ENCODE peak calls at places on chromosomes 13 and 19, in four cellular contexts. One of them, this sample, is unnamed.

GRCh38 chr19:9456018-9456689 is 20.8 kb upstream of the ZNF266 start:
- DNase-seq in astrocyte of the cerebellum: no peak
- DNase-seq in tibial nerve: no peak
- DNase-seq in cardiac fibroblast: no peak
- DNase-seq in this sample: no peak

GRCh38 chr13:109481046-109481445 is 305.3 kb downstream of the IRS2 start:
- DNase-seq in cardiac fibroblast: peak; percentile 79
- DNase-seq in astrocyte of the cerebellum: no peak
- DNase-seq in tibial nerve: no peak
- DNase-seq in this sample: no peak

GRCh38 chr19:49691243-49692101 is 556 bp downstream of the CPT1C start:
- DNase-seq in tibial nerve: no peak
- DNase-seq in cardiac fibroblast: peak; percentile 68
- DNase-seq in astrocyte of the cerebellum: peak; percentile 36
- DNase-seq in this sample: no peak

GRCh38 chr19:10685210-10685609 is 16.0 kb upstream of the QTRT1 start:
- DNase-seq in cardiac fibroblast: no peak
- DNase-seq in astrocyte of the cerebellum: no peak
- DNase-seq in tibial nerve: no peak
- DNase-seq in this sample: no peak

GRCh38 chr19:46714523-46715106 is 2.3 kb downstream of the PRKD2 start:
- DNase-seq in tibial nerve: no peak
- DNase-seq in cardiac fibroblast: no peak
- DNase-seq in astrocyte of the cerebellum: no peak
- DNase-seq in this sample: no peak

GRCh38 chr19:19209372-19209771 is 2.4 kb upstream of the NCAN start:
- DNase-seq in cardiac fibroblast: no peak
- DNase-seq in tibial nerve: no peak
- DNase-seq in astrocyte of the cerebellum: no peak
- DNase-seq in this sample: no peak

GRCh38 chr13:39350461-39350881 is 252.5 kb downstream of the LHFPL6 start:
- DNase-seq in astrocyte of the cerebellum: no peak
- DNase-seq in cardiac fibroblast: no peak
- DNase-seq in tibial nerve: no peak
- DNase-seq in this sample: no peak

GRCh38 chr13:47454986-47455385 is 546.1 kb downstream of the SUCLA2 start:
- DNase-seq in tibial nerve: no peak
- DNase-seq in astrocyte of the cerebellum: no peak
- DNase-seq in cardiac fibroblast: peak; percentile 23
- DNase-seq in this sample: no peak

GRCh38 chr13:109900320-109900719 is 113.9 kb upstream of the IRS2 start:
- DNase-seq in cardiac fibroblast: no peak
- DNase-seq in tibial nerve: no peak
- DNase-seq in astrocyte of the cerebellum: no peak
- DNase-seq in this sample: no peak

GRCh38 chr19:31529121-31529520 is 179.9 kb upstream of the TSHZ3 start:
- DNase-seq in astrocyte of the cerebellum: no peak
- DNase-seq in tibial nerve: no peak
- DNase-seq in cardiac fibroblast: no peak
- DNase-seq in this sample: no peak

GRCh38 chr19:17590780-17591688 is 35.6 kb downstream of the COLGALT1 start:
- DNase-seq in tibial nerve: no peak
- DNase-seq in astrocyte of the cerebellum: no peak
- DNase-seq in cardiac fibroblast: no peak
- DNase-seq in this sample: no peak

GRCh38 chr13:31773538-31773937 is 34.2 kb downstream of the RXFP2 start:
- DNase-seq in tibial nerve: no peak
- DNase-seq in astrocyte of the cerebellum: peak; percentile 55
- DNase-seq in cardiac fibroblast: peak; percentile 97
- DNase-seq in this sample: no peak

GRCh38 chr13:112658807-112659206 is 31.0 kb upstream of the ATP11A start:
- DNase-seq in astrocyte of the cerebellum: no peak
- DNase-seq in cardiac fibroblast: no peak
- DNase-seq in tibial nerve: no peak
- DNase-seq in this sample: peak; percentile 41

GRCh38 chr13:26713341-26713740 is 47.2 kb downstream of the GPR12 start:
- DNase-seq in astrocyte of the cerebellum: no peak
- DNase-seq in tibial nerve: no peak
- DNase-seq in cardiac fibroblast: no peak
- DNase-seq in this sample: no peak

GRCh38 chr13:94121686-94122085 is 357.8 kb downstream of the DCT start:
- DNase-seq in astrocyte of the cerebellum: peak; percentile 22
- DNase-seq in cardiac fibroblast: peak; percentile 45
- DNase-seq in tibial nerve: no peak
- DNase-seq in this sample: peak; percentile 28

GRCh38 chr13:20869540-20869939 is 33.0 kb downstream of the XPO4 start:
- DNase-seq in astrocyte of the cerebellum: no peak
- DNase-seq in cardiac fibroblast: peak; percentile 28
- DNase-seq in tibial nerve: no peak
- DNase-seq in this sample: no peak

GRCh38 chr13:30135868-30136267 is 171.5 kb downstream of the KATNAL1 start:
- DNase-seq in astrocyte of the cerebellum: no peak
- DNase-seq in tibial nerve: no peak
- DNase-seq in cardiac fibroblast: no peak
- DNase-seq in this sample: no peak

GRCh38 chr13:95709101-95709500 is 32.2 kb downstream of the DNAJC3 start:
- DNase-seq in astrocyte of the cerebellum: no peak
- DNase-seq in tibial nerve: no peak
- DNase-seq in cardiac fibroblast: no peak
- DNase-seq in this sample: no peak

GRCh38 chr13:112683581-112683980 is 6.3 kb upstream of the ATP11A start:
- DNase-seq in astrocyte of the cerebellum: no peak
- DNase-seq in cardiac fibroblast: no peak
- DNase-seq in tibial nerve: no peak
- DNase-seq in this sample: no peak

GRCh38 chr19:57171551-57172081 is 4.3 kb upstream of the DUXA start:
- DNase-seq in astrocyte of the cerebellum: no peak
- DNase-seq in tibial nerve: peak; percentile 15
- DNase-seq in cardiac fibroblast: peak; percentile 18
- DNase-seq in this sample: no peak

GRCh38 chr19:13505761-13506549 is at the start of gene CACNA1A:
- DNase-seq in tibial nerve: no peak
- DNase-seq in cardiac fibroblast: no peak
- DNase-seq in astrocyte of the cerebellum: no peak
- DNase-seq in this sample: no peak

DNA sequence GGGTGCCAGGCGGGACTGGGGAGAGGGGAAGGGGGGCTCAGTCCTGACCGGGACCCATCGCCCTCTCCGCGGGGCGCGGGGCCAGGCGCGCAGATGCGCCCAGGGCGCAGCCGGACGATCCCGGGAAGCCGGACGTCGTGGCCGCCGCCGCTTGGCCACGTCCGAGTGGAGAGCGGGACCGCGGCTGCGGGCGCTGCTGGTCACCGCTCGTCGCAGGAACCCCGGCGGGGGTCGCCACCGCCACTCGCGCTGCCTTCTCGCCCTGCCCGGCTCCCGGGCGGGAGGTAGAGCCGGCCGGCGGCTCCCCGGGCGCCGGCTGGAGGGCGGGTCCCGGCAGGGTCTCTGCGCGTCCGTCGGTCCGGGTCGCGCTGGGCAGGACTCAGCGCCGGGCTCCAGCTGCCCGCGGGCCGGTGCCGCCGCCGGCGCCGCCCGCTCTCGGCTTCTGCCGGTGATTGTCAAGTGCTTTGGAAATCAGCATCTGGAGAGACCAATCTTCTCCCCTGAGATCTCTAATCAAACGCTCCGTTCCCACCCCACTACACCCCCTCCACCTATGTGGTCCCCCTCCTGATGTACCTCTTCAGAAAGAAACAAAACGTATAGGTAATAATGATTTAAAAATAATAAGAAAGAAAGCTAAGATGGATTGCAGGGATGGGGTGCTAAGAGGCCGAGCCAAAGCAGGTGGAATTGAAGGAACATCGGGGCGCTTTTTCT is 464.4 kb downstream of the ITGBL1 start:
- DNase-seq in astrocyte of the cerebellum: no peak
- DNase-seq in tibial nerve: no peak
- DNase-seq in cardiac fibroblast: no peak
- DNase-seq in this sample: no peak
- H3K4me3 ChIP-seq in astrocyte of the cerebellum: peak overlapping the region; percentile 37
- H3K4me3 ChIP-seq in tibial nerve: no peak overlapping the region
- H3K4me3 ChIP-seq in cardiac fibroblast: no peak overlapping the region
- H3K4me3 ChIP-seq in this sample: peak overlapping the region; percentile 27

GRCh38 chr13:79338343-79338742 is 67.7 kb downstream of the RBM26 start:
- DNase-seq in astrocyte of the cerebellum: no peak
- DNase-seq in tibial nerve: no peak
- DNase-seq in cardiac fibroblast: no peak
- DNase-seq in this sample: no peak

GRCh38 chr13:79341202-79341601 is 64.9 kb downstream of the RBM26 start:
- DNase-seq in cardiac fibroblast: no peak
- DNase-seq in tibial nerve: no peak
- DNase-seq in astrocyte of the cerebellum: no peak
- DNase-seq in this sample: no peak

GRCh38 chr13:79340490-79340889 is 65.6 kb downstream of the RBM26 start:
- DNase-seq in cardiac fibroblast: no peak
- DNase-seq in tibial nerve: no peak
- DNase-seq in astrocyte of the cerebellum: no peak
- DNase-seq in this sample: no peak

GRCh38 chr13:79336971-79337370 is 69.1 kb downstream of the RBM26 start:
- DNase-seq in astrocyte of the cerebellum: no peak
- DNase-seq in tibial nerve: no peak
- DNase-seq in cardiac fibroblast: no peak
- DNase-seq in this sample: no peak
- H3K4me3 ChIP-seq in astrocyte of the cerebellum: no peak overlapping the region
- H3K4me3 ChIP-seq in tibial nerve: no peak overlapping the region
- H3K4me3 ChIP-seq in cardiac fibroblast: no peak overlapping the region
- H3K4me3 ChIP-seq in this sample: no peak overlapping the region

DNA sequence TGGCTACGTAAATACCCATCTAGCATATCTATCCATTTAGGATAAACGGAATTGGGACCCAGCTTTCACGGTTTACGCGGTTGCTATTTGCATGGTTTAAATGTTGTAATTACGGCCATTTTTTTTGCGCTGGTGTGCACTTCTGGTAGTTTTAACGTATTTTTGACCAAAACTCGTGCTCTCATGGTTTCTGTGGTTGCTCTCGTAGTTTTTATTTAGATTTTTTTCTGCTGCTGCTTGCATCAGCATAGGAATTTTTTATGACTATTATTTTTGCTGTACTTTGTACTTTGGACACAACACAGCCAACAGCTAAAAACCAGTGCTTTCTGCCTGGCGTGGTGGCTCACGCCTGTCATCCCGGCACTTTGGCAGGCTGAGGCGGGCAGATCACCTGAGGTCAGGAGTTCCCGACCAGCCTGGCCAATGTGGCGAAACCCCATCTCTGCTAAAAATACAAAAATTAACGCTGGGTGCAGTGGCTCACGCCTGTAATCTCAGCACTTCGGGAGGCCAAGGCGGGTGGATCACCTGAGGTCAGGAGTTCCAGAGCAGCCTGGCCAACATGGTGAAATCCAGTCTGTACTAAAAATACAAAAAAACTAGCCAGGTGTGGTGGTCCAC is 32.6 kb downstream of the TIMM13 start:
- DNase-seq in astrocyte of the cerebellum: no peak
- DNase-seq in cardiac fibroblast: no peak
- DNase-seq in tibial nerve: no peak
- DNase-seq in this sample: no peak
- H3K4me3 ChIP-seq in astrocyte of the cerebellum: no peak overlapping the region
- H3K4me3 ChIP-seq in cardiac fibroblast: no peak overlapping the region
- H3K4me3 ChIP-seq in tibial nerve: no peak overlapping the region
- H3K4me3 ChIP-seq in this sample: no peak overlapping the region

GRCh38 chr19:48500830-48501445 is 10.7 kb downstream of the LMTK3 start:
- DNase-seq in astrocyte of the cerebellum: no peak
- DNase-seq in tibial nerve: no peak
- DNase-seq in cardiac fibroblast: no peak
- DNase-seq in this sample: no peak
- H3K4me3 ChIP-seq in astrocyte of the cerebellum: no peak overlapping the region
- H3K4me3 ChIP-seq in tibial nerve: no peak overlapping the region
- H3K4me3 ChIP-seq in cardiac fibroblast: no peak overlapping the region
- H3K4me3 ChIP-seq in this sample: peak overlapping the region; percentile 31

GRCh38 chr19:4870025-4870700 is 2.7 kb upstream of the PLIN3 start:
- DNase-seq in astrocyte of the cerebellum: peak; percentile 46
- DNase-seq in cardiac fibroblast: peak; percentile 97
- DNase-seq in tibial nerve: no peak
- DNase-seq in this sample: peak; percentile 79

GRCh38 chr19:4867534-4868285 is at the start of gene PLIN3:
- DNase-seq in cardiac fibroblast: peak; percentile 97
- DNase-seq in astrocyte of the cerebellum: peak; percentile 87
- DNase-seq in tibial nerve: peak; percentile 98
- DNase-seq in this sample: peak; percentile 59

GRCh38 chr19:4866595-4867424 is 657 bp downstream of the PLIN3 start:
- DNase-seq in tibial nerve: peak; percentile 66
- DNase-seq in cardiac fibroblast: peak; percentile 45
- DNase-seq in astrocyte of the cerebellum: no peak
- DNase-seq in this sample: no peak

GRCh38 chr19:4871711-4872110 is 4.2 kb upstream of the PLIN3 start:
- DNase-seq in astrocyte of the cerebellum: no peak
- DNase-seq in tibial nerve: no peak
- DNase-seq in cardiac fibroblast: no peak
- DNase-seq in this sample: no peak

DNA sequence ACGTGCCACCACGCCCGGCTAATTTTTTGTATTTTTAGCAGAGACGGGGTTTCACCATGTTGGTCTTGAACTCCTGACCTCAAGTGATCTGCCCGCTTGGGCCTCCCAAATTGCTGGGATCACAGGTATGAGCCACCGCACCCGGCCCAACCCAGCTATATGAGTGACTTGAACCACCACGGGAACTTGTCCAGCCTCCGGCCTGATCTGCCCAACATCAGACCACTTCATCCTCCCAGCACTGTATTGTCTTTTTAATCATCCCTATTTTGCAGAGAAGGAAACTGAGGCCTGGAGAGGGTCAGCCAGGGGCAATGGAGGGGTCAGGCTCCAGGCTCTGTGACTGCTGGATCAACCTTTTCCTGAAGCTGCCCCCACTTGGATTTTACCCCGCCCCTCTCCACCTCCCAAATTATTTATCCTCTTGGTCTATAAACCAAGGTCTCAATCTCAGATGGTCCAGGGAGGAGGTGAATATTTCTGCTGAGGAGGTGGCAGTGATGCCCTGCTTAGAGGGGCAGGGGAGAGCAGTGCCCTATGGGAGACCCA is 893 bp upstream of the PLIN3 start:
- DNase-seq in cardiac fibroblast: no peak
- DNase-seq in astrocyte of the cerebellum: no peak
- DNase-seq in tibial nerve: no peak
- DNase-seq in this sample: no peak
- H3K4me3 ChIP-seq in cardiac fibroblast: no peak overlapping the region
- H3K4me3 ChIP-seq in astrocyte of the cerebellum: no peak overlapping the region
- H3K4me3 ChIP-seq in tibial nerve: peak overlapping the region; percentile 67
- H3K4me3 ChIP-seq in this sample: no peak overlapping the region

GRCh38 chr19:35996777-35997176 is 1.8 kb downstream of the SDHAF1 start:
- DNase-seq in cardiac fibroblast: no peak
- DNase-seq in astrocyte of the cerebellum: no peak
- DNase-seq in tibial nerve: no peak
- DNase-seq in this sample: no peak
- H3K4me3 ChIP-seq in cardiac fibroblast: no peak overlapping the region
- H3K4me3 ChIP-seq in astrocyte of the cerebellum: no peak overlapping the region
- H3K4me3 ChIP-seq in tibial nerve: no peak overlapping the region
- H3K4me3 ChIP-seq in this sample: no peak overlapping the region

This sample was measured in kidney epithelial cell.